ENCODE peak calls at places on chromosome 20, in six cellular contexts. X is lower lobe of right lung; A is psoas muscle; J is PC-9; F is HepG2; G is naive thymus-derived CD4-positive, alpha-beta T cell. E is an unnamed sample.

GRCh38 chr20:45322952-45323383 is 14.9 kb upstream of the MATN4 start:
- DNase-seq in A (peak; percentile 75), G (no peak), F (peak; percentile 86), J (peak; percentile 48), X (peak; percentile 78), E (peak; percentile 58)

GRCh38 chr20:63855363-63856110 is 5.8 kb upstream of the ABHD16B start:
- DNase-seq in J (no peak), A (no peak), X (no peak), G (no peak), F (no peak), E (no peak)

GRCh38 chr20:10603971-10604864 is 69.6 kb downstream of the JAG1 start:
- DNase-seq in F (peak; percentile 99), A (peak; percentile 55), X (no peak), G (no peak), J (peak; percentile 84), E (peak; percentile 90)

GRCh38 chr20:1764136-1765033 is 106.8 kb upstream of the SIRPG start:
- DNase-seq in J (peak; percentile 62), G (peak; percentile 51), A (peak; percentile 69), F (peak; percentile 73), X (peak; percentile 83), E (peak; percentile 91)

GRCh38 chr20:4951299-4951698 is 50.0 kb downstream of the SLC23A2 start:
- DNase-seq in J (peak; percentile 70), A (no peak), X (no peak), F (no peak), G (no peak), E (peak; percentile 87)

GRCh38 chr20:25033250-25033940 is 24.5 kb downstream of the ACSS1 start:
- DNase-seq in A (peak; percentile 3), F (no peak), X (peak; percentile 13), J (no peak), G (no peak), E (no peak)

GRCh38 chr20:46206025-46206424 is 87.9 kb downstream of the CD40 start:
- DNase-seq in X (peak; percentile 72), A (peak; percentile 40), G (no peak), F (no peak), J (peak; percentile 46), E (no peak)

GRCh38 chr20:47352332-47353223 is 3.9 kb downstream of the ZMYND8 start:
- DNase-seq in A (no peak), X (peak; percentile 66), F (no peak), J (no peak), G (no peak), E (no peak)

GRCh38 chr20:61297981-61298380 is 45.9 kb downstream of the CDH4 start:
- DNase-seq in A (no peak), X (no peak), J (peak; percentile 1), G (no peak), F (no peak), E (no peak)

GRCh38 chr20:34581341-34582189 is 23.0 kb downstream of the MAP1LC3A start:
- DNase-seq in A (no peak), J (no peak), G (peak; percentile 53), F (no peak), X (no peak), E (no peak)

GRCh38 chr20:237479-237878 is 10.4 kb downstream of the DEFB129 start:
- DNase-seq in A (no peak), J (no peak), G (peak; percentile 60), F (no peak), X (peak; percentile 69), E (no peak)

GRCh38 chr20:17972121-17972520 is 3.3 kb downstream of the MGME1 start:
- DNase-seq in F (no peak), G (no peak), J (no peak), X (no peak), A (no peak), E (no peak)

GRCh38 chr20:25987073-25987927 is 290.6 kb upstream of the ZNF337 start:
- DNase-seq in F (no peak), G (peak; percentile 56), J (no peak), X (peak; percentile 53), A (peak; percentile 30), E (peak; percentile 27)

GRCh38 chr20:61608275-61609085 is 356.4 kb downstream of the CDH4 start:
- DNase-seq in A (no peak), G (no peak), F (peak; percentile 43), X (peak; percentile 18), J (no peak), E (peak; percentile 87)

GRCh38 chr20:50605136-50605535 is 86.2 kb downstream of the RIPOR3 start:
- DNase-seq in F (no peak), X (no peak), J (no peak), A (no peak), G (no peak), E (no peak)

GRCh38 chr20:2801459-2801728 is 967 bp upstream of the CPXM1 start:
- DNase-seq in F (no peak), A (no peak), J (no peak), G (no peak), X (no peak), E (no peak)

GRCh38 chr20:33172781-33173180 is 4.8 kb downstream of the BPIFA2 start:
- DNase-seq in A (no peak), G (no peak), X (no peak), J (peak; percentile 26), F (no peak), E (peak; percentile 1)

GRCh38 chr20:35487479-35487878 is 32.1 kb downstream of the CEP250 start:
- DNase-seq in F (no peak), X (no peak), J (no peak), A (no peak), G (no peak), E (no peak)

GRCh38 chr20:51700809-51701285 is 67.3 kb downstream of the ATP9A start:
- DNase-seq in J (no peak), A (no peak), F (peak; percentile 75), X (no peak), G (no peak), E (peak; percentile 28)

GRCh38 chr20:1137236-1137635 is 18.8 kb downstream of the PSMF1 start:
- DNase-seq in F (no peak), X (no peak), G (no peak), J (no peak), A (no peak), E (no peak)

GRCh38 chr20:645318-646106 is 7.5 kb downstream of the SRXN1 start:
- DNase-seq in F (peak; percentile 90), G (peak; percentile 79), J (peak; percentile 57), X (peak; percentile 76), A (peak; percentile 63), E (peak; percentile 77)

GRCh38 chr20:31923388-31924271 is 28.2 kb downstream of the PDRG1 start:
- DNase-seq in X (no peak), G (no peak), F (no peak), J (no peak), A (no peak), E (peak; percentile 3)

GRCh38 chr20:7346562-7346961 is 579.1 kb downstream of the BMP2 start:
- DNase-seq in G (no peak), J (no peak), A (no peak), F (no peak), X (no peak), E (no peak)

GRCh38 chr20:21509597-21510331 is 4.1 kb downstream of the NKX2-2 start:
- DNase-seq in A (no peak), F (no peak), X (peak; percentile 37), G (no peak), J (no peak), E (peak; percentile 39)

GRCh38 chr20:3931664-3932063 is 42.5 kb downstream of the PANK2 start:
- DNase-seq in G (no peak), X (no peak), J (no peak), A (no peak), F (no peak), E (no peak)

GRCh38 chr20:31676534-31677030 is 38.9 kb downstream of the COX4I2 start:
- DNase-seq in A (no peak), G (no peak), F (no peak), X (no peak), J (no peak), E (no peak)

GRCh38 chr20:44354979-44355502 is 458 bp upstream of the HNF4A start:
- DNase-seq in G (no peak), A (no peak), X (no peak), F (peak; percentile 79), J (no peak), E (no peak)

GRCh38 chr20:62064788-62065668 is 653 bp downstream of the TAF4 start:
- DNase-seq in X (no peak), G (no peak), J (no peak), A (no peak), F (no peak), E (no peak)

GRCh38 chr20:2846698-2847097 is 6.2 kb downstream of the VPS16 start:
- DNase-seq in G (peak; percentile 4), F (no peak), X (no peak), A (no peak), J (no peak), E (no peak)

GRCh38 chr20:50845566-50846211 is 50.8 kb downstream of the BCAS4 start:
- DNase-seq in F (no peak), A (no peak), J (no peak), G (no peak), X (no peak), E (no peak)

GRCh38 chr20:40359127-40359892 is 329.7 kb downstream of the MAFB start:
- DNase-seq in G (no peak), A (no peak), X (no peak), F (no peak), J (no peak), E (no peak)
- H3K27ac ChIP-seq in G (no peak overlapping the region), A (no peak overlapping the region), X (no peak overlapping the region), F (no peak overlapping the region), J (no peak overlapping the region), E (no peak overlapping the region)

DNA sequence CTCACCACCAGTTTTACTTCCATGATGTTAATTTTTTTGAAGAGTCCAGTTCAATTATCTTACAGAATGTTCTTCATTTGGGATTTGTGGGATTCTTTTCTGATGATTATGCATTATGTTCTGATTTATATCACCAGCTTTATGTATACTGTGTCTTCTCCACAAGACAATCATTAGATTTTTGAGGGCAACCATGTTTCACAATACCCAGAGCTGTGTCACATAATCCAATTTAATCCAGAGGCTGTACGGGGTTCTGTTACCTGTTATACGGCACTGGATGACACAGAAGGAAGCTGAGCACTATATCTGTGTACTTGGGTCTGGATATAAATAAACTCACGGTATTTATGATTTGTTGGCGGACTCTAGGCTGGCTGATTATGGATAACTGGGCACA is 41.6 kb upstream of the RPN2 start:
- DNase-seq in X (no peak), A (no peak), F (no peak), G (no peak), J (no peak), E (no peak)
- H3K4me3 ChIP-seq in X (no peak overlapping the region), A (no peak overlapping the region), F (no peak overlapping the region), G (no peak overlapping the region), J (no peak overlapping the region), E (no peak overlapping the region)

DNA sequence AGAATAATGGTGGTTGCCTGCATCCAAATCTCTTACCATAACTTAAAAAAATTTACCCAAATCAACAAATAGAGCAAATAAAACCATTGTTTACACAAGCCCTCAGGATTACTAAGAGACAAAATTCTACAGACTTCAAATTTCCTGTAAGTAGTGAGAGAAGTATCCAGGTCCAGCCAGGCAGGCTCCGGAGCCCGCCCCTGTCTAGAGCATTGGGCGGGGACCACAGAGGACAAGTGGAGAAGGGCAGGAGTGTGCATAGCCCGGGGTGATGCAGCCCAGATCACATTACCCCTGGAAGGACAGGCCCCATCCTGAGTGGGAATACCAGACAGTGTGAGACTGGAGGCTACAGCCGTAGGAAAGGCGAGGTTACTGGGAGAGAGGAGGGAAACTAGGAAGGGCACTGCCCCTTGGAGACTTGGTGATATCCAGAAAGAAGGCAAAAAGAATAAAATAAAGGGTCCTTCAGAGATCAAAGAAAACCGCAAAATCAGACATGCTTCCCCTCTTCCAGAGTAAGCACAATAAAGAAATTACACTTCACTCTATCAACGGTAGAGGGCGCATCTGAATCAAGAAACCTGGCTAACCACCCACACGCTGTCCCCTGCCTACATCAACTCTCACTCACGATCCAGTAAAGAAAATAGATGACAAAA is 26.6 kb downstream of the RIN2 start:
- DNase-seq in A (peak; percentile 44), X (peak; percentile 75), F (peak; percentile 75), J (peak; percentile 90), G (no peak), E (peak; percentile 93)
- H3K27ac ChIP-seq in A (peak overlapping the region; percentile 63), X (peak overlapping the region; percentile 61), F (no peak overlapping the region), J (peak overlapping the region; percentile 91), G (no peak overlapping the region), E (peak overlapping the region; percentile 93)

GRCh38 chr20:57264908-57265648 is 1.4 kb downstream of the BMP7 start:
- DNase-seq in F (no peak), X (no peak), G (no peak), J (no peak), A (no peak), E (peak; percentile 59)
- H3K4me3 ChIP-seq in F (no peak overlapping the region), X (peak overlapping the region; percentile 41), G (no peak overlapping the region), J (no peak overlapping the region), A (no peak overlapping the region), E (peak overlapping the region; percentile 55)